ENCODE peak calls at places on chromosome 22, in four cellular contexts. J is trophoblast cell, X is mesenchymal stem cell, V is H1. N is an unnamed sample. For H3K36me3, the result is how much of the 10 kb centered on the place peaks cover.

GRCh38 chr22:48755332-48755949 is 1072.2 kb downstream of the BRD1 start:
- DNase-seq in X (no peak), V (no peak), J (no peak), N (no peak)

GRCh38 chr22:31124811-31125465 is 2.2 kb downstream of the INPP5J start:
- DNase-seq in X (no peak), V (no peak), J (no peak), N (no peak)

GRCh38 chr22:46070722-46071450 is 79.4 kb upstream of the PPARA start:
- DNase-seq in V (no peak), X (peak), J (peak), N (no peak)

GRCh38 chr22:31227186-31227585 is 15.1 kb downstream of the LIMK2 start:
- DNase-seq in X (no peak), V (no peak), J (no peak), N (no peak)

GRCh38 chr22:24521791-24522245 is 26.7 kb downstream of the UPB1 start:
- DNase-seq in J (peak), X (peak), V (peak), N (peak)

GRCh38 chr22:24706050-24706449 is 68.5 kb downstream of the PIWIL3 start:
- DNase-seq in V (no peak), J (no peak), X (no peak), N (no peak)

GRCh38 chr22:46352691-46353386 is 17.3 kb downstream of the TRMU start:
- DNase-seq in V (no peak), J (peak), X (peak), N (no peak)

GRCh38 chr22:37160037-37160436 is 10.3 kb upstream of the IL2RB start:
- DNase-seq in J (no peak), X (no peak), V (no peak), N (no peak)

GRCh38 chr22:49368976-49369725 is 458.5 kb downstream of the BRD1 start:
- DNase-seq in V (no peak), J (no peak), X (no peak), N (no peak)

GRCh38 chr22:46654927-46655595 is 34.9 kb downstream of the GRAMD4 start:
- DNase-seq in V (no peak), X (no peak), J (no peak), N (no peak)

GRCh38 chr22:37498289-37498909 is 12.2 kb upstream of the MFNG start:
- DNase-seq in X (no peak), V (peak), J (peak), N (peak)

GRCh38 chr22:17235861-17236260 is 16.6 kb upstream of the ADA2 start:
- DNase-seq in J (no peak), X (no peak), V (no peak), N (no peak)

GRCh38 chr22:36131907-36132306 is 28.6 kb downstream of the APOL3 start:
- DNase-seq in V (no peak), X (no peak), J (no peak), N (no peak)

GRCh38 chr22:36125994-36126531 is 34.5 kb downstream of the APOL3 start:
- DNase-seq in V (no peak), J (no peak), X (no peak), N (no peak)

GRCh38 chr22:36125434-36125833 is 35.1 kb downstream of the APOL3 start:
- DNase-seq in J (no peak), X (no peak), V (no peak), N (no peak)

GRCh38 chr22:36134167-36134566 is 26.4 kb downstream of the APOL3 start:
- DNase-seq in V (no peak), J (no peak), X (no peak), N (no peak)

GRCh38 chr22:36129985-36130384 is 30.6 kb downstream of the APOL3 start:
- DNase-seq in X (no peak), V (no peak), J (no peak), N (no peak)
- H2AFZ ChIP-seq in X (no peak), V (no peak), J (no peak), N (no peak)

GRCh38 chr22:42439821-42440674 is 7.8 kb upstream of the NFAM1 start:
- DNase-seq in X (peak), J (peak), V (no peak), N (no peak)
- H2BK12ac ChIP-seq in X (no peak), J (no peak), V (no peak), N (no peak)

DNA sequence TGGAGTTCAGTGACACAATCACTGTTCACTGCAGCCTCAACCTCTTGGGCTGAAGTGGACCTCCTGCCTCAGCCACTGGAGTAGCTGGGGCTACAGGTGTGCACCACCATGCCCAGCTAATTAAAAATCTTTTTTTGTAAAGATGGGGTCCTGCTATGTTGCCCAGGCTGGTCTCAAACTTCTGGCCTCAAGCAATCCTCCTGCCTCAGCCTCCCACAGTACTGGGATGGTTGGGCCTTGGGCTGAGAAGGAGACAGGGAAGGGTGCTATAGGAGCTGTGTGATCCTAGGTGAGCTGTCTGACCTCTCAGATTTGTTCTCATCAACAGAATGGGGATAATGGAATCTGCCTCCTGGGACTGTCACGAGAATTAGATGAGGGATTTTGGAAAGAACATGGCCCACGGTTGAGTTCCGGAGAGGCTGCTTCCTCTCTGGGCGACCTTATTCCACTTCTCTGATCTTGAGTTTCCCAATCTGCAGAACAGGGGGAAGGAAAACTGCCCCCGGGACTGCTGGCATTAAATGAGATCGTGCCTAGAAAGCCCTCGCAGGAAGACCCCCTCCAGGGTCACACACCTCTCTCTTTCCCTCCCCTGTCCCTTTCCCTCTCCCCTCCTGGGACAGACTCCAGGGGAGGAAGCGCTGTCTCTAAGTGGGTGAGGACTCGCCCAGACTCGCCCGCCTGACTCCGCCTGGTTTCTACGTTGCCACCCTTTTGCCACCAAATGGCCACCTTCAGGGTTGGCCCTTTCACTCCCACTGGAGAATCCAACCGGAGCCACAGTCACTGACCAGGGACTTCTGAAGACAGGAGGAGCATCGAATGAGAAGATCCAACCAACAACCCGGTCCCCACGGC is 50.1 kb downstream of the MCM5 start:
- DNase-seq in V (no peak), X (no peak), J (no peak), N (no peak)
- H3K36me3 ChIP-seq in V (under half), X (under half), J (under half), N (under half)

DNA sequence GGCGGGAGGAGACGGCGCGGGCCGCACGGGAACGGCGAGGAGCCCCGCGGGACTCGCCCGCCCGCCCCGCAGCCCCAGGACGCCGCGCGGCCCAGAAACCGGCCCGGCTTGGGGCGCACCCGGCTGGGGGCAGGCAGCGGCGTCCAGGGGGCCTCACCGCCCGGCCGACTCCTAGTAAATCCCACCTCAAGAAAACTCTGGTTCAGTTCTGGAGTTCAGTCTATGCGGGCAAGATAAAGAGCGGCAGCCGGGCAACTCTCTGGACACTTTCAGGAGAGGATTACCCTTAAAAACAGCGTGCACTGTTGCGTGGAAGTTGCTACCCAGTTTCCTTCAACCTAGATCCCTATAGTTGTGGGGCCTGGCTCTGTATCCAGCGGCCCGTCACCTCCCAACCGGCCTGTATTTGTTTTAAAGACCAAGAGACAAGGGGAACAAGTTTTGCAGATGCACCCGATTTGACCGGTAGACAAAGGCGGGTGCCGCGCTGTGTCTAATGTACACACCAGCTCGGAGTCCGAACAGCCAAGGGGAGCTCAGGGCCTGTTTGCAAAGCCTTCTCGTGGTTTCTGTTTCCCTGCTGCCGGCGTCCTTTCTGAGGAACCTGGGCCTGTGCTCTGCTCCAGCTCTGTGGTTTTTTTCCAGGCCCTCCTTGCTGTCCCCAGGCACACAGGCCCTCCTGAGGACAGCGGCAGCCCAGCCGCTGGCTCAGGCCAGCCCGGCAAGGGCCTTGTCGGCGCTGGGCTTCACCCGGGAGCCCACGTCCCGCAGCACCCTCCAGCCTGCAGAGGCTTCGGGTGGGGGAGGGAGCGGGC is 1.1 kb downstream of the TBX1 start:
- DNase-seq in X (peak), V (no peak), J (no peak), N (no peak)
- H2AFZ ChIP-seq in X (no peak), V (no peak), J (no peak), N (peak)

GRCh38 chr22:35306350-35306967 is 6.8 kb downstream of the TOM1 start:
- DNase-seq in J (no peak), X (peak), V (no peak), N (peak)

GRCh38 chr22:35307892-35308291 is 8.2 kb downstream of the TOM1 start:
- DNase-seq in J (no peak), X (no peak), V (no peak), N (no peak)

GRCh38 chr22:35305525-35306070 is 5.9 kb downstream of the TOM1 start:
- DNase-seq in V (no peak), J (no peak), X (peak), N (no peak)

GRCh38 chr22:35308480-35308945 is 8.8 kb downstream of the TOM1 start:
- DNase-seq in J (no peak), V (no peak), X (no peak), N (no peak)

DNA sequence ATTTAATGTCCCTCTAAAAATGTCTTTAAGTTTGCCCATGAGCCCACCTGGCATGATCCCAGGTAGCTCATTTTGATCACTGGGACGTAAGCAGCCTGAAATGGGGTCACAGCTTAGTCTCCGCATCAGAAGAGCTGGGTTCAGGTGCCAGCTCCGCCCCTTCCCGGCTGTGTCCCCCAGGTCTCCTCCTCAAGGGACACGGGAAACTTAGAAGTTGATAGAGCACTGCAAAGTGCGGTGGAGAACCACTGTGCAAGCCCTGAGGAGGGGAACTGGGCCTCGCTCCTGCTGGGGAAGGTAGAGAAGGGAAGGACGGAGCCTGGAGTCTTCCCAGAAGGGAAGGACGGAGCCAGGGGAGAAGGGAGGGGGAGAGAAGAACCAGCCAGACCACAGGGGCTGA is 7.7 kb downstream of the TOM1 start:
- DNase-seq in V (no peak), X (no peak), J (no peak), N (no peak)
- H2BK12ac ChIP-seq in V (no peak), X (no peak), J (no peak), N (peak)

GRCh38 chr22:21928048-21928447 is 24.6 kb downstream of the PPM1F start:
- DNase-seq in X (no peak), J (no peak), V (no peak), N (no peak)
- H3K36me3 ChIP-seq in X (half or more), J (under half), V (under half), N (under half)

GRCh38 chr22:29578462-29578861 is 2.5 kb downstream of the NIPSNAP1 start:
- DNase-seq in V (no peak), J (no peak), X (no peak), N (no peak)

GRCh38 chr22:29584975-29585374 is 4.1 kb upstream of the NIPSNAP1 start:
- DNase-seq in V (no peak), X (no peak), J (peak), N (no peak)

GRCh38 chr22:29574762-29575450 is 6.0 kb downstream of the NIPSNAP1 start:
- DNase-seq in J (no peak), X (no peak), V (no peak), N (no peak)

GRCh38 chr22:29581799-29582198 is 886 bp upstream of the NIPSNAP1 start:
- DNase-seq in J (peak), V (no peak), X (no peak), N (no peak)

GRCh38 chr22:29580200-29580810 is 608 bp downstream of the NIPSNAP1 start:
- DNase-seq in J (no peak), V (no peak), X (peak), N (no peak)
- H2AFZ ChIP-seq in J (peak), V (no peak), X (no peak), N (peak)

DNA sequence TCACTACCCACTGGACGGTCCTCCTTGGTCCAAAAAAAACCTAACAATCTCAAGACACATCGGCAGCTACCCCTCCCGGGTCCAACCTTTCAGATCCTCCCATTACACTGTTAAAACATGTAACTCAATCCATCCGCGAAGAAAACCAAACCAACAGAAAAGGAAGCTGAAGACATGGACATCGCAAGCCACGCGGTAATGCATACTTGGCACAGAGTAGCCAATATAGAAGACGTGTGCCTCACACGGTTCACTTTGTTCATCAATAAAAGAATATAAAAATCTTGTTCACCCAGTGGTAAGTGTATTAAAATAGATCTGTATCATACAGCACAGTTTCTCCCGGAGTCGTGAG is 128.6 kb downstream of the PHF21B start:
- DNase-seq in V (no peak), X (no peak), J (no peak), N (no peak)
- H2BK12ac ChIP-seq in V (no peak), X (no peak), J (no peak), N (no peak)

DNA sequence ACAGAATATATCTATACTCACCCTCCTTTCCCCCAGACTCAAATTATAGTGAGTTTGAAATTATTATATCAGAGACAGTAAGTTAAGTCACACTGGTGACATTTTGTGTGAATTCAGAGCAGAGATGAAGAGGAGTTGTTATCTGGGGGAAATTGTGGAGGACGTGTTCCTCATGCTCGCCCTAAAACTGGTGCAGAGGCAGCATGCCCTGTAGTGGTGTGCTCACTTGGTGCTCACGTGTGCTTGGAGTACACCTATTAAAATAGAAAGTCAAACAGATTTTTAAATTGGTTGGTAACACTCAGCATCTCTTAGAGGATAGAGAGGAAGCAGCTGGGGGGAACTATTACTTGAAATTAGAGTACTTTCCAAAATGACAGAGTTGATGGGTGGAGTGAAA is 51.6 kb upstream of the ADSL start:
- DNase-seq in V (no peak), X (no peak), J (no peak), N (no peak)
- H3K36me3 ChIP-seq in V (under half), X (under half), J (under half), N (under half)